ENCODE peak calls at places on chromosomes 4 and X, in seven cellular contexts. I is fibroblast of pulmonary artery, U is MG63, A is hepatocyte, F is fibroblast of mammary gland, M is lower leg skin, H is AG04449. Q is an unnamed sample.

GRCh38 chr4:38983756-38984647 is 48.2 kb downstream of the TMEM156 start:
- DNase-seq in I (peak; percentile 44), U (no peak), A (no peak), F (peak; percentile 77), M (no peak), H (no peak), Q (peak; percentile 54)

GRCh38 chr4:48197643-48198237 is 63.7 kb upstream of the TXK start:
- DNase-seq in I (no peak), U (no peak), A (no peak), F (no peak), M (no peak), H (no peak), Q (no peak)

GRCh38 chr4:7296661-7297335 is 104.5 kb downstream of the SORCS2 start:
- DNase-seq in I (no peak), U (no peak), A (no peak), F (no peak), M (no peak), H (no peak), Q (no peak)

GRCh38 chrX:107429090-107429489 is 20.4 kb upstream of the FRMPD3 start:
- DNase-seq in I (peak; percentile 42), U (peak; percentile 19), A (no peak), F (peak; percentile 48), M (no peak), H (no peak), Q (no peak)

GRCh38 chr4:108586778-108587177 is 33.6 kb upstream of the RPL34 start:
- DNase-seq in I (no peak), U (no peak), A (no peak), F (no peak), M (no peak), H (no peak), Q (no peak)

GRCh38 chr4:173181769-173182374 is 13.3 kb downstream of the GALNT7 start:
- DNase-seq in I (peak; percentile 59), U (no peak), A (no peak), F (peak; percentile 79), M (no peak), H (peak; percentile 26), Q (no peak)

GRCh38 chr4:103136671-103137445 is 37.2 kb upstream of the BDH2 start:
- DNase-seq in I (no peak), U (no peak), A (no peak), F (no peak), M (no peak), H (no peak), Q (no peak)

GRCh38 chr4:17165256-17165655 is 266.8 kb upstream of the LDB2 start:
- DNase-seq in I (no peak), U (peak; percentile 41), A (no peak), F (peak; percentile 72), M (no peak), H (no peak), Q (no peak)

GRCh38 chr4:113849771-113850170 is 88.2 kb upstream of the CAMK2D start:
- DNase-seq in I (peak; percentile 69), U (peak; percentile 10), A (no peak), F (peak; percentile 66), M (no peak), H (no peak), Q (peak; percentile 41)

GRCh38 chr4:32589853-32590252 is 1869.7 kb downstream of the PCDH7 start:
- DNase-seq in I (no peak), U (no peak), A (no peak), F (no peak), M (no peak), H (no peak), Q (no peak)

GRCh38 chr4:2868840-2869487 is 25.3 kb downstream of the ADD1 start:
- DNase-seq in I (no peak), U (no peak), A (no peak), F (no peak), M (no peak), H (no peak), Q (no peak)

GRCh38 chr4:2075987-2076907 is 17.1 kb downstream of the NAT8L start:
- DNase-seq in I (no peak), U (no peak), A (no peak), F (no peak), M (no peak), H (no peak), Q (no peak)

GRCh38 chr4:141636077-141636770 is at the start of gene IL15:
- DNase-seq in I (no peak), U (peak; percentile 63), A (peak; percentile 74), F (peak; percentile 41), M (peak; percentile 29), H (no peak), Q (no peak)

GRCh38 chr4:181897935-181898334 is 345.3 kb upstream of the TENM3 start:
- DNase-seq in I (peak; percentile 44), U (no peak), A (peak; percentile 21), F (peak; percentile 58), M (no peak), H (peak; percentile 82), Q (no peak)

GRCh38 chr4:174713821-174714220 is 115.2 kb downstream of the GLRA3 start:
- DNase-seq in I (no peak), U (no peak), A (no peak), F (no peak), M (no peak), H (no peak), Q (no peak)

GRCh38 chr4:113837397-113837796 is 75.9 kb upstream of the CAMK2D start:
- DNase-seq in I (peak; percentile 89), U (no peak), A (peak; percentile 7), F (peak; percentile 93), M (no peak), H (peak; percentile 74), Q (peak; percentile 83)

GRCh38 chrX:68511255-68511654 is 12.4 kb downstream of the YIPF6 start:
- DNase-seq in I (peak; percentile 58), U (peak; percentile 4), A (peak; percentile 66), F (peak; percentile 55), M (peak; percentile 15), H (no peak), Q (no peak)

GRCh38 chr4:182688081-182688480 is 229.1 kb downstream of the DCTD start:
- DNase-seq in I (no peak), U (no peak), A (no peak), F (no peak), M (no peak), H (no peak), Q (no peak)

GRCh38 chr4:32499176-32499575 is 1779.0 kb downstream of the PCDH7 start:
- DNase-seq in I (peak; percentile 96), U (no peak), A (no peak), F (peak; percentile 90), M (no peak), H (no peak), Q (peak; percentile 98)

GRCh38 chr4:39698424-39699009 is 581 bp downstream of the UBE2K start:
- DNase-seq in I (no peak), U (peak; percentile 34), A (peak; percentile 60), F (peak; percentile 32), M (peak; percentile 39), H (no peak), Q (no peak)

GRCh38 chr4:4866833-4867744 is 7.6 kb downstream of the MSX1 start:
- DNase-seq in I (no peak), U (no peak), A (peak; percentile 77), F (peak; percentile 47), M (no peak), H (no peak), Q (no peak)

GRCh38 chr4:26557164-26557563 is 26.7 kb upstream of the TBC1D19 start:
- DNase-seq in I (peak; percentile 51), U (peak; percentile 97), A (no peak), F (peak; percentile 93), M (no peak), H (peak; percentile 98), Q (peak; percentile 98)

GRCh38 chr4:70838972-70839536 is 636 bp downstream of the GRSF1 start:
- DNase-seq in I (peak; percentile 60), U (peak; percentile 54), A (peak; percentile 82), F (peak; percentile 41), M (peak; percentile 36), H (no peak), Q (no peak)

GRCh38 chr4:38058186-38058585 is 98.0 kb downstream of the PTTG2 start:
- DNase-seq in I (no peak), U (no peak), A (no peak), F (no peak), M (no peak), H (no peak), Q (no peak)

GRCh38 chr4:7187297-7187592 is 5.1 kb upstream of the SORCS2 start:
- DNase-seq in I (no peak), U (no peak), A (no peak), F (no peak), M (no peak), H (no peak), Q (no peak)

GRCh38 chr4:20318899-20319291 is 67.2 kb downstream of the SLIT2 start:
- DNase-seq in I (no peak), U (no peak), A (no peak), F (no peak), M (no peak), H (no peak), Q (no peak)

DNA sequence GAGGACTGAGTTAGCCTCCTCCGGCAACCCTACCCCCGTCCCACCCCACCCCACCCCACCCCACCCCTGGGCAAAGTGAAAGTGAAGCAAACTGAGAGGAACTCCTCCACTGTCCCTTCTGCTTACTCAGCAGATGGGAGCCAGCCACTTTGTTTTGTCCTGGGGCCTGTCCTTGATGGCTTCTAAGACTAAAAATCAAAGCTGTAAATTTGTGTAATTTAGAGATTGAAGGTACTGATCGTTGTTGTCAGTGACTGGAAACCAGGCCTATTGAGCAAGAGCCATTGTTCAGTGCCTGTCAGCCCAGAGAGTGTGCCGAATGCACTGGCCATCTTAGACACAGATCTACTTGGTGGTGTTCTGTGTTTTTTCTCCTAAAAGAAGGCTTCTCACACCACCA is 161.9 kb downstream of the CBR4 start:
- DNase-seq in I (peak; percentile 60), U (no peak), A (no peak), F (peak; percentile 51), M (no peak), H (no peak), Q (no peak)
- H3K4me3 ChIP-seq in I (peak overlapping the region; percentile 35), U (no peak overlapping the region), A (no peak overlapping the region), F (no peak overlapping the region), M (no peak overlapping the region), H (no peak overlapping the region), Q (no peak overlapping the region)

GRCh38 chr4:61200991-61201526 is 933 bp downstream of the ADGRL3 start:
- DNase-seq in I (peak; percentile 42), U (no peak), A (peak; percentile 53), F (no peak), M (no peak), H (no peak), Q (no peak)
- H3K4me3 ChIP-seq in I (peak overlapping the region; percentile 62), U (peak overlapping the region; percentile 6), A (peak overlapping the region; percentile 92), F (peak overlapping the region; percentile 6), M (peak overlapping the region; percentile 39), H (peak overlapping the region; percentile 55), Q (peak overlapping the region; percentile 70)

DNA sequence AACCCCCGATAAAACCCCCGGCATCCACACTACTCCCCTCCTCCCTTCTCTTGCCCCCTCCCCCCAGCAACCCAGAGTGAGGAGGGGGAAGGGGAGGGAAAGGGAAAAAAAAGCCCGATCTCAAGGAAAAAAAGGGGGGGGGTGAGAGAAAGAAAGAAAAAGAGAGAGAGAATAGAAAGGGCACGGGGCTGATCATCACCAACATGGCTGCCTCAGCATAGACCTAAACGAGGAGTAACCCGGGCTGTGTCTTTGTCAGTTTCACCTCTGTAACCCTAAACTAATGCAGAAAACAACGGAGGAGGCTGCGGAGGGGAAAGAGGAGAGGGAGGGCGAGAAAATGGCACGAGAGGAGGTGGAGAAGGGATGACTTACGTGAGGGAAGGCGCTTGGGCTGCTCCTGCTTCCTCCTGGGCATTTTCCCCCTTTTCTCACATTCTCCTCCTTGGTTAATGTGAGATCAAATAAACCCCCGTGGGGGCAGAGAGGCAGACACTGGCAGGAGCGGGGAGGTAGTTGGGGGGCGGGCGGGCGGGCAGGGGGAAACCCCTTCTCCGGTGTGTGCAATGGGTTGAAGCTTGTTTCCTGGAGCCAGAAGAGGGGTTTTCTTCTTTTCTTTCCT is 522 bp downstream of the ZNF827 start:
- DNase-seq in I (peak; percentile 38), U (no peak), A (peak; percentile 63), F (peak; percentile 38), M (peak; percentile 21), H (no peak), Q (no peak)
- H3K4me3 ChIP-seq in I (peak overlapping the region; percentile 92), U (peak overlapping the region; percentile 57), A (peak overlapping the region; percentile 92), F (peak overlapping the region; percentile 92), M (peak overlapping the region; percentile 71), H (peak overlapping the region; percentile 87), Q (peak overlapping the region; percentile 86)

GRCh38 chr4:105895609-105896460 is 564 bp downstream of the NPNT start:
- DNase-seq in I (no peak), U (peak; percentile 24), A (peak; percentile 68), F (no peak), M (no peak), H (no peak), Q (no peak)
- H3K4me3 ChIP-seq in I (no peak overlapping the region), U (peak overlapping the region; percentile 32), A (peak overlapping the region; percentile 95), F (peak overlapping the region; percentile 10), M (peak overlapping the region; percentile 46), H (peak overlapping the region; percentile 6), Q (peak overlapping the region; percentile 39)

Q was measured in skeletal muscle cell.